ENCODE peak calls at places on chromosomes 12 and 14, in seven cellular contexts. One of them, this sample, is unnamed. For H3K4me1, the result is how much of the 10 kb centered on the place peaks cover.

GRCh38 chr12:118073768-118074167 is 12.8 kb upstream of the WSB2 start:
- DNase-seq in A549: no peak
- DNase-seq in Panc1: no peak
- DNase-seq in mucosa of descending colon: no peak
- DNase-seq in pancreas: no peak
- DNase-seq in neural progenitor cell: no peak
- DNase-seq in OCI-LY7: no peak
- DNase-seq in this sample: peak

GRCh38 chr12:122991623-122992275 is 11.3 kb downstream of the ARL6IP4 start:
- DNase-seq in neural progenitor cell: no peak
- DNase-seq in pancreas: peak
- DNase-seq in A549: no peak
- DNase-seq in OCI-LY7: no peak
- DNase-seq in Panc1: no peak
- DNase-seq in mucosa of descending colon: no peak
- DNase-seq in this sample: no peak

GRCh38 chr12:114876968-114877680 is 193.1 kb upstream of the TBX3 start:
- DNase-seq in Panc1: no peak
- DNase-seq in OCI-LY7: no peak
- DNase-seq in neural progenitor cell: no peak
- DNase-seq in mucosa of descending colon: no peak
- DNase-seq in A549: no peak
- DNase-seq in pancreas: no peak
- DNase-seq in this sample: no peak

GRCh38 chr14:76050797-76051392 is 65.3 kb downstream of the IFT43 start:
- DNase-seq in OCI-LY7: peak
- DNase-seq in neural progenitor cell: peak
- DNase-seq in A549: peak
- DNase-seq in mucosa of descending colon: no peak
- DNase-seq in pancreas: no peak
- DNase-seq in Panc1: peak
- DNase-seq in this sample: peak

GRCh38 chr14:94115068-94115591 is 4.6 kb downstream of the IFI27 start:
- DNase-seq in mucosa of descending colon: peak
- DNase-seq in OCI-LY7: no peak
- DNase-seq in Panc1: no peak
- DNase-seq in pancreas: no peak
- DNase-seq in neural progenitor cell: no peak
- DNase-seq in A549: no peak
- DNase-seq in this sample: no peak

GRCh38 chr12:114691810-114692557 is 8.0 kb upstream of the TBX3 start:
- DNase-seq in A549: no peak
- DNase-seq in neural progenitor cell: peak
- DNase-seq in Panc1: no peak
- DNase-seq in mucosa of descending colon: no peak
- DNase-seq in OCI-LY7: no peak
- DNase-seq in pancreas: no peak
- DNase-seq in this sample: peak

GRCh38 chr12:121820056-121820455 is 16.2 kb downstream of the SETD1B start:
- DNase-seq in OCI-LY7: no peak
- DNase-seq in mucosa of descending colon: no peak
- DNase-seq in Panc1: no peak
- DNase-seq in pancreas: no peak
- DNase-seq in neural progenitor cell: no peak
- DNase-seq in A549: no peak
- DNase-seq in this sample: no peak

GRCh38 chr12:86950043-86950838 is 694.0 kb upstream of the MGAT4C start:
- DNase-seq in mucosa of descending colon: no peak
- DNase-seq in Panc1: no peak
- DNase-seq in A549: no peak
- DNase-seq in OCI-LY7: no peak
- DNase-seq in neural progenitor cell: peak
- DNase-seq in pancreas: no peak
- DNase-seq in this sample: no peak

GRCh38 chr12:131066207-131066885 is 112.6 kb downstream of the ADGRD1 start:
- DNase-seq in A549: no peak
- DNase-seq in Panc1: no peak
- DNase-seq in OCI-LY7: no peak
- DNase-seq in mucosa of descending colon: no peak
- DNase-seq in pancreas: no peak
- DNase-seq in neural progenitor cell: no peak
- DNase-seq in this sample: no peak

GRCh38 chr14:102589761-102590290 is 2.6 kb upstream of the RCOR1 start:
- DNase-seq in Panc1: no peak
- DNase-seq in pancreas: no peak
- DNase-seq in mucosa of descending colon: no peak
- DNase-seq in neural progenitor cell: no peak
- DNase-seq in A549: no peak
- DNase-seq in OCI-LY7: no peak
- DNase-seq in this sample: no peak

GRCh38 chr14:79044894-79045624 is 874.9 kb downstream of the NRXN3 start:
- DNase-seq in neural progenitor cell: peak
- DNase-seq in pancreas: no peak
- DNase-seq in mucosa of descending colon: peak
- DNase-seq in A549: peak
- DNase-seq in Panc1: peak
- DNase-seq in OCI-LY7: no peak
- DNase-seq in this sample: peak

GRCh38 chr14:31080060-31080459 is 53.9 kb upstream of the STRN3 start:
- DNase-seq in A549: peak
- DNase-seq in OCI-LY7: no peak
- DNase-seq in mucosa of descending colon: no peak
- DNase-seq in neural progenitor cell: no peak
- DNase-seq in pancreas: no peak
- DNase-seq in Panc1: no peak
- DNase-seq in this sample: no peak

GRCh38 chr14:74649167-74649566 is 37.1 kb upstream of the LTBP2 start:
- DNase-seq in neural progenitor cell: no peak
- DNase-seq in mucosa of descending colon: no peak
- DNase-seq in A549: no peak
- DNase-seq in pancreas: no peak
- DNase-seq in Panc1: no peak
- DNase-seq in OCI-LY7: no peak
- DNase-seq in this sample: peak

GRCh38 chr14:61543946-61544345 is 151.4 kb upstream of the HIF1A start:
- DNase-seq in mucosa of descending colon: no peak
- DNase-seq in neural progenitor cell: no peak
- DNase-seq in pancreas: no peak
- DNase-seq in Panc1: no peak
- DNase-seq in A549: no peak
- DNase-seq in OCI-LY7: no peak
- DNase-seq in this sample: no peak

GRCh38 chr12:104551313-104551931 is 94.7 kb downstream of the CHST11 start:
- DNase-seq in Panc1: no peak
- DNase-seq in neural progenitor cell: no peak
- DNase-seq in A549: no peak
- DNase-seq in mucosa of descending colon: no peak
- DNase-seq in pancreas: no peak
- DNase-seq in OCI-LY7: peak
- DNase-seq in this sample: no peak

GRCh38 chr14:103023881-103024473 is 33.4 kb downstream of the CDC42BPB start:
- DNase-seq in pancreas: peak
- DNase-seq in A549: no peak
- DNase-seq in Panc1: no peak
- DNase-seq in mucosa of descending colon: no peak
- DNase-seq in neural progenitor cell: no peak
- DNase-seq in OCI-LY7: no peak
- DNase-seq in this sample: peak

GRCh38 chr12:96810057-96810456 is 97.0 kb upstream of the NEDD1 start:
- DNase-seq in OCI-LY7: no peak
- DNase-seq in A549: peak
- DNase-seq in pancreas: no peak
- DNase-seq in Panc1: no peak
- DNase-seq in neural progenitor cell: peak
- DNase-seq in mucosa of descending colon: no peak
- DNase-seq in this sample: peak

GRCh38 chr14:67241416-67242362 is at the start of gene PALS1:
- DNase-seq in A549: peak
- DNase-seq in Panc1: no peak
- DNase-seq in pancreas: no peak
- DNase-seq in neural progenitor cell: no peak
- DNase-seq in OCI-LY7: peak
- DNase-seq in mucosa of descending colon: no peak
- DNase-seq in this sample: peak

GRCh38 chr12:65952737-65953209 is 128.5 kb downstream of the HMGA2 start:
- DNase-seq in mucosa of descending colon: no peak
- DNase-seq in pancreas: no peak
- DNase-seq in OCI-LY7: no peak
- DNase-seq in neural progenitor cell: no peak
- DNase-seq in A549: peak
- DNase-seq in Panc1: peak
- DNase-seq in this sample: no peak

GRCh38 chr12:14928946-14929345 is 9.4 kb downstream of the ERP27 start:
- DNase-seq in pancreas: no peak
- DNase-seq in A549: no peak
- DNase-seq in mucosa of descending colon: no peak
- DNase-seq in neural progenitor cell: no peak
- DNase-seq in Panc1: no peak
- DNase-seq in OCI-LY7: no peak
- DNase-seq in this sample: peak

GRCh38 chr12:14931791-14932560 is 6.4 kb downstream of the ERP27 start:
- DNase-seq in A549: no peak
- DNase-seq in pancreas: no peak
- DNase-seq in neural progenitor cell: no peak
- DNase-seq in Panc1: no peak
- DNase-seq in mucosa of descending colon: no peak
- DNase-seq in OCI-LY7: no peak
- DNase-seq in this sample: no peak

GRCh38 chr12:14930299-14930698 is 8.0 kb downstream of the ERP27 start:
- DNase-seq in pancreas: no peak
- DNase-seq in OCI-LY7: no peak
- DNase-seq in A549: no peak
- DNase-seq in neural progenitor cell: no peak
- DNase-seq in mucosa of descending colon: no peak
- DNase-seq in Panc1: no peak
- DNase-seq in this sample: no peak

GRCh38 chr12:14934511-14934910 is 3.8 kb downstream of the ERP27 start:
- DNase-seq in mucosa of descending colon: no peak
- DNase-seq in A549: no peak
- DNase-seq in neural progenitor cell: no peak
- DNase-seq in pancreas: no peak
- DNase-seq in Panc1: no peak
- DNase-seq in OCI-LY7: no peak
- DNase-seq in this sample: no peak

DNA sequence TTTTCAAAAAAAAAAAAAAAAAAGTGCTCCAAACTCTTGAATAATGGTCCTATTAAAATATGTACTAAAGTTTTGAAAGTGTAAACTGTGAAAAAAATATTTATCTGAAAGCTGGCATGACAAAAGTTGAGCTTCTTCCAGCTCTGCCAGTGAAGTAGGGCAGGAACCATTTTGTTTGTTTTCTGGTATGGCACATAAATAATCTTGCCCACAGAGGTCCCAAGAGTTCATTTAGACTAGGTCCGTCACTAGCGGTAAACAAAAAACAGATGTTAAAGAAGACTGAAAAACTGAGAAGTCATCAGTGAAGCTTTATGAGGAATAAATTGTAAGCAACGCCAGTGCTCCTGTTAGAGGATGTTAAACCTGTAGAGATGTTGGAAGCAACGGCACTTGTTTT is 7.0 kb downstream of the ERP27 start:
- DNase-seq in mucosa of descending colon: no peak
- DNase-seq in OCI-LY7: no peak
- DNase-seq in pancreas: no peak
- DNase-seq in A549: no peak
- DNase-seq in Panc1: no peak
- DNase-seq in neural progenitor cell: no peak
- DNase-seq in this sample: no peak
- H3K4me1 ChIP-seq in mucosa of descending colon: under half
- H3K4me1 ChIP-seq in OCI-LY7: under half
- H3K4me1 ChIP-seq in pancreas: half or more
- H3K4me1 ChIP-seq in A549: under half
- H3K4me1 ChIP-seq in Panc1: under half
- H3K4me1 ChIP-seq in neural progenitor cell: under half
- H3K4me1 ChIP-seq in this sample: under half

GRCh38 chr14:96906434-96906833 is 109.3 kb downstream of the VRK1 start:
- DNase-seq in mucosa of descending colon: no peak
- DNase-seq in neural progenitor cell: no peak
- DNase-seq in OCI-LY7: no peak
- DNase-seq in A549: no peak
- DNase-seq in pancreas: no peak
- DNase-seq in Panc1: no peak
- DNase-seq in this sample: no peak

GRCh38 chr14:96904201-96904600 is 107.0 kb downstream of the VRK1 start:
- DNase-seq in pancreas: no peak
- DNase-seq in OCI-LY7: no peak
- DNase-seq in mucosa of descending colon: no peak
- DNase-seq in Panc1: no peak
- DNase-seq in A549: peak
- DNase-seq in neural progenitor cell: no peak
- DNase-seq in this sample: no peak

GRCh38 chr14:96905065-96905464 is 107.9 kb downstream of the VRK1 start:
- DNase-seq in neural progenitor cell: no peak
- DNase-seq in OCI-LY7: no peak
- DNase-seq in A549: no peak
- DNase-seq in pancreas: no peak
- DNase-seq in mucosa of descending colon: no peak
- DNase-seq in Panc1: no peak
- DNase-seq in this sample: no peak

GRCh38 chr14:96903444-96904023 is 106.4 kb downstream of the VRK1 start:
- DNase-seq in OCI-LY7: no peak
- DNase-seq in neural progenitor cell: no peak
- DNase-seq in mucosa of descending colon: no peak
- DNase-seq in A549: no peak
- DNase-seq in Panc1: no peak
- DNase-seq in pancreas: no peak
- DNase-seq in this sample: no peak

DNA sequence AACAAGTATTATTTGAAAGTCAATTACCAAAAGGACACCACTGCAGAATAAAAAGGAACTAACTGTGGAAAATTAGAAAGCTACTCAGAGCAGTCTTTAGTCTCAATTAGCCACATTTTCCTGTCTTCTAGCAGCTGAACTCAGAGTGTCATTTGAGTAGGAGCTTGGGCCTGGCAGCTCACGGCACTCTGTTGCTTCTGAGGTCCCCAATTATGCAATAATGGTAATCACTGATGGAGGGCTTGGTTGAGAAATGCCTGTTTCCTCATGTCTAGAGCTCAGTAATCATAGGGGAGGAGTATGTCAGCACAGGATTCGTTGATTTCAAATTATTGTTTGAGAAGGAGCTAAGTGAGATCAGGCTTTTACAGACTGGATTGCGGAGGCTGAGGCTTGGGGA is 108.6 kb downstream of the VRK1 start:
- DNase-seq in neural progenitor cell: no peak
- DNase-seq in mucosa of descending colon: no peak
- DNase-seq in pancreas: no peak
- DNase-seq in Panc1: no peak
- DNase-seq in A549: no peak
- DNase-seq in OCI-LY7: no peak
- DNase-seq in this sample: no peak
- H3K4me1 ChIP-seq in neural progenitor cell: under half
- H3K4me1 ChIP-seq in mucosa of descending colon: under half
- H3K4me1 ChIP-seq in pancreas: under half
- H3K4me1 ChIP-seq in Panc1: under half
- H3K4me1 ChIP-seq in A549: under half
- H3K4me1 ChIP-seq in OCI-LY7: under half
- H3K4me1 ChIP-seq in this sample: under half

GRCh38 chr12:57520008-57520726 is at the start of gene DDIT3:
- DNase-seq in Panc1: peak
- DNase-seq in A549: peak
- DNase-seq in pancreas: peak
- DNase-seq in neural progenitor cell: peak
- DNase-seq in OCI-LY7: peak
- DNase-seq in mucosa of descending colon: peak
- DNase-seq in this sample: peak
- H3K4me1 ChIP-seq in Panc1: half or more
- H3K4me1 ChIP-seq in A549: half or more
- H3K4me1 ChIP-seq in pancreas: under half
- H3K4me1 ChIP-seq in neural progenitor cell: under half
- H3K4me1 ChIP-seq in OCI-LY7: under half
- H3K4me1 ChIP-seq in mucosa of descending colon: under half
- H3K4me1 ChIP-seq in this sample: under half

GRCh38 chr12:84807249-84807648 is 105.3 kb downstream of the SLC6A15 start:
- DNase-seq in pancreas: no peak
- DNase-seq in A549: no peak
- DNase-seq in neural progenitor cell: no peak
- DNase-seq in Panc1: no peak
- DNase-seq in mucosa of descending colon: no peak
- DNase-seq in OCI-LY7: no peak
- DNase-seq in this sample: no peak
- H3K4me1 ChIP-seq in pancreas: under half
- H3K4me1 ChIP-seq in A549: under half
- H3K4me1 ChIP-seq in neural progenitor cell: under half
- H3K4me1 ChIP-seq in Panc1: under half
- H3K4me1 ChIP-seq in mucosa of descending colon: under half
- H3K4me1 ChIP-seq in OCI-LY7: under half
- H3K4me1 ChIP-seq in this sample: under half

This sample was measured in mesendoderm.